ENCODE peak calls at places on chromosome 18, in ten cellular contexts. W is EL; U is fibroblast of the aortic adventitia; S is KBM-7; E is HT-29; F is Right ventricle myocardium superior; G is kidney; I is activated T-cell treated with anti-CD3 and anti-CD28 coated beads for 24 hours; N is activated CD8-positive, alpha-beta memory T cell treated with anti-CD3 and anti-CD28 coated beads for 24 hours; V is mucosa of gallbladder. J is an unnamed sample.
A peak's percentile ranks its signal among the peaks of the same experiment; 100 is the strongest.

GRCh38 chr18:80253871-80254492 is 6.7 kb upstream of the PARD6G start:
- DNase-seq in W (no peak), U (no peak), S (no peak), E (peak; percentile 8), F (no peak), G (no peak), I (no peak), N (peak; percentile 70), V (no peak), J (no peak)

GRCh38 chr18:57621252-57621607 is 406 bp downstream of the NARS1 start:
- DNase-seq in W (peak; percentile 16), U (no peak), S (peak; percentile 35), E (no peak), F (no peak), G (no peak), I (no peak), N (no peak), V (no peak), J (no peak)

GRCh38 chr18:7600528-7601248 is 33.6 kb downstream of the PTPRM start:
- DNase-seq in W (no peak), U (no peak), S (no peak), E (no peak), F (no peak), G (no peak), I (no peak), N (no peak), V (no peak), J (no peak)

GRCh38 chr18:64240301-64240700 is 91.4 kb upstream of the LINC00305 start:
- DNase-seq in W (no peak), U (no peak), S (no peak), E (no peak), F (no peak), G (no peak), I (no peak), N (no peak), V (no peak), J (no peak)

GRCh38 chr18:63788447-63789096 is 13.4 kb downstream of the SERPINB7 start:
- DNase-seq in W (peak; percentile 95), U (peak; percentile 70), S (peak; percentile 2), E (peak; percentile 40), F (no peak), G (no peak), I (peak; percentile 43), N (peak; percentile 56), V (no peak), J (no peak)

GRCh38 chr18:73739098-73739497 is 408.5 kb downstream of the FBXO15 start:
- DNase-seq in W (no peak), U (peak; percentile 57), S (no peak), E (no peak), F (no peak), G (no peak), I (no peak), N (no peak), V (no peak), J (no peak)

GRCh38 chr18:36354989-36355388 is 57.5 kb downstream of the FHOD3 start:
- DNase-seq in W (peak; percentile 69), U (peak; percentile 66), S (no peak), E (no peak), F (no peak), G (no peak), I (no peak), N (no peak), V (no peak), J (no peak)

GRCh38 chr18:35430721-35431441 is 53.7 kb upstream of the ZNF396 start:
- DNase-seq in W (no peak), U (no peak), S (no peak), E (no peak), F (no peak), G (no peak), I (no peak), N (no peak), V (no peak), J (no peak)

GRCh38 chr18:25704096-25704870 is 352.3 kb upstream of the ZNF521 start:
- DNase-seq in W (no peak), U (no peak), S (no peak), E (no peak), F (no peak), G (no peak), I (no peak), N (no peak), V (no peak), J (no peak)

GRCh38 chr18:12336251-12336650 is 28.2 kb downstream of the TUBB6 start:
- DNase-seq in W (no peak), U (no peak), S (no peak), E (peak; percentile 46), F (no peak), G (no peak), I (no peak), N (no peak), V (no peak), J (no peak)

GRCh38 chr18:29512761-29513160 is 1335.8 kb upstream of the CDH2 start:
- DNase-seq in W (no peak), U (no peak), S (no peak), E (no peak), F (no peak), G (no peak), I (no peak), N (no peak), V (no peak), J (no peak)

GRCh38 chr18:69031571-69032451 is 233.9 kb downstream of the CCDC102B start:
- DNase-seq in W (no peak), U (no peak), S (no peak), E (no peak), F (no peak), G (no peak), I (no peak), N (no peak), V (no peak), J (no peak)